ENCODE peak calls at places on chromosomes 11 and 22, in six cellular contexts. I is endothelial cell of umbilical vein; V is uterus; O is foreskin melanocyte; X is AG08395; K is activated CD4-positive, CD25-positive, alpha-beta regulatory T cell treated with anti-CD3 and anti-CD28 coated beads, Interleukin-2, amount 50 U/mL, for 72 hours. W is an unnamed sample.

GRCh38 chr11:43541993-43542392 is 138.5 kb upstream of the HSD17B12 start:
- DNase-seq in I (no peak), V (no peak), O (no peak), X (no peak), K (no peak), W (no peak)

GRCh38 chr22:35785181-35785923 is 67.7 kb downstream of the APOL5 start:
- DNase-seq in I (peak; percentile 13), V (no peak), O (no peak), X (peak; percentile 26), K (no peak), W (no peak)

GRCh38 chr11:76939219-76939631 is 78.5 kb downstream of the ACER3 start:
- DNase-seq in I (peak; percentile 16), V (no peak), O (no peak), X (no peak), K (no peak), W (no peak)

GRCh38 chr11:5103066-5103465 is 33.7 kb downstream of the OR52E1 start:
- DNase-seq in I (no peak), V (no peak), O (no peak), X (no peak), K (no peak), W (no peak)

GRCh38 chr11:65150513-65151271 is 16.4 kb upstream of the SYVN1 start:
- DNase-seq in I (peak; percentile 68), V (peak; percentile 73), O (no peak), X (peak; percentile 95), K (no peak), W (peak; percentile 44)

GRCh38 chr22:39545310-39546063 is 12.9 kb upstream of the RPS19BP1 start:
- DNase-seq in I (peak; percentile 34), V (no peak), O (no peak), X (peak; percentile 38), K (no peak), W (peak; percentile 84)

GRCh38 chr11:11057472-11057854 is 199.6 kb upstream of the ZBED5 start:
- DNase-seq in I (no peak), V (no peak), O (no peak), X (no peak), K (no peak), W (no peak)

GRCh38 chr11:77149716-77150392 is 21.8 kb downstream of the MYO7A start:
- DNase-seq in I (no peak), V (no peak), O (no peak), X (no peak), K (no peak), W (no peak)

GRCh38 chr11:117618956-117619355 is 178.1 kb downstream of the DSCAML1 start:
- DNase-seq in I (no peak), V (no peak), O (no peak), X (no peak), K (no peak), W (peak; percentile 53)